ENCODE peak calls at places on chromosomes 4 and X, in ten cellular contexts. One of them, this sample, is unnamed.

GRCh38 chrX:23269923-23270322 is 64.7 kb upstream of the PTCHD1 start:
- DNase-seq in SK-N-SH: no peak
- DNase-seq in HepG2: no peak
- DNase-seq in transverse colon: no peak
- DNase-seq in stomach: no peak
- DNase-seq in upper lobe of left lung: no peak
- DNase-seq in prostate gland: no peak
- DNase-seq in HL-60: no peak
- DNase-seq in suprapubic skin: no peak
- DNase-seq in breast epithelium: no peak
- DNase-seq in this sample: no peak

GRCh38 chrX:20313889-20314288 is 47.2 kb upstream of the RPS6KA3 start:
- DNase-seq in suprapubic skin: no peak
- DNase-seq in HepG2: no peak
- DNase-seq in SK-N-SH: no peak
- DNase-seq in transverse colon: no peak
- DNase-seq in stomach: no peak
- DNase-seq in prostate gland: no peak
- DNase-seq in HL-60: peak; percentile 38
- DNase-seq in breast epithelium: no peak
- DNase-seq in upper lobe of left lung: no peak
- DNase-seq in this sample: no peak

GRCh38 chrX:102985182-102985581 is 48.1 kb downstream of the RAB40AL start:
- DNase-seq in breast epithelium: no peak
- DNase-seq in SK-N-SH: no peak
- DNase-seq in HepG2: no peak
- DNase-seq in HL-60: peak; percentile 83
- DNase-seq in prostate gland: no peak
- DNase-seq in upper lobe of left lung: no peak
- DNase-seq in stomach: no peak
- DNase-seq in transverse colon: no peak
- DNase-seq in suprapubic skin: no peak
- DNase-seq in this sample: no peak

GRCh38 chr4:87209696-87210095 is 10.7 kb downstream of the KLHL8 start:
- DNase-seq in suprapubic skin: no peak
- DNase-seq in breast epithelium: no peak
- DNase-seq in upper lobe of left lung: peak; percentile 85
- DNase-seq in HL-60: peak; percentile 75
- DNase-seq in HepG2: no peak
- DNase-seq in transverse colon: peak; percentile 35
- DNase-seq in stomach: peak; percentile 42
- DNase-seq in prostate gland: no peak
- DNase-seq in SK-N-SH: no peak
- DNase-seq in this sample: no peak

GRCh38 chr4:116529129-116529528 is 556.2 kb downstream of the TRAM1L1 start:
- DNase-seq in upper lobe of left lung: no peak
- DNase-seq in HL-60: no peak
- DNase-seq in SK-N-SH: no peak
- DNase-seq in HepG2: no peak
- DNase-seq in prostate gland: no peak
- DNase-seq in breast epithelium: no peak
- DNase-seq in stomach: no peak
- DNase-seq in suprapubic skin: no peak
- DNase-seq in transverse colon: no peak
- DNase-seq in this sample: no peak

GRCh38 chr4:113607147-113607720 is 154.3 kb downstream of the CAMK2D start:
- DNase-seq in breast epithelium: no peak
- DNase-seq in transverse colon: no peak
- DNase-seq in upper lobe of left lung: no peak
- DNase-seq in SK-N-SH: no peak
- DNase-seq in prostate gland: no peak
- DNase-seq in suprapubic skin: no peak
- DNase-seq in HepG2: no peak
- DNase-seq in HL-60: no peak
- DNase-seq in stomach: no peak
- DNase-seq in this sample: no peak

GRCh38 chrX:48083212-48083611 is 11.8 kb upstream of the ZNF630 start:
- DNase-seq in transverse colon: peak; percentile 40
- DNase-seq in HepG2: peak; percentile 6
- DNase-seq in prostate gland: peak; percentile 17
- DNase-seq in stomach: peak; percentile 41
- DNase-seq in suprapubic skin: no peak
- DNase-seq in breast epithelium: peak; percentile 27
- DNase-seq in HL-60: no peak
- DNase-seq in upper lobe of left lung: peak; percentile 37
- DNase-seq in SK-N-SH: peak; percentile 68
- DNase-seq in this sample: no peak

GRCh38 chr4:6695660-6696581 is 2.2 kb downstream of the S100P start:
- DNase-seq in HL-60: no peak
- DNase-seq in transverse colon: peak; percentile 71
- DNase-seq in HepG2: peak; percentile 96
- DNase-seq in stomach: peak; percentile 83
- DNase-seq in suprapubic skin: no peak
- DNase-seq in prostate gland: peak; percentile 90
- DNase-seq in breast epithelium: peak; percentile 62
- DNase-seq in upper lobe of left lung: no peak
- DNase-seq in SK-N-SH: peak; percentile 11
- DNase-seq in this sample: no peak

GRCh38 chr4:139144161-139144859 is 32.7 kb downstream of the ELF2 start:
- DNase-seq in upper lobe of left lung: peak; percentile 82
- DNase-seq in suprapubic skin: no peak
- DNase-seq in prostate gland: no peak
- DNase-seq in transverse colon: peak; percentile 36
- DNase-seq in breast epithelium: peak; percentile 33
- DNase-seq in HL-60: peak; percentile 34
- DNase-seq in HepG2: no peak
- DNase-seq in SK-N-SH: no peak
- DNase-seq in stomach: peak; percentile 57
- DNase-seq in this sample: no peak

GRCh38 chr4:94457692-94458106 is 6.0 kb downstream of the PDLIM5 start:
- DNase-seq in prostate gland: no peak
- DNase-seq in HepG2: no peak
- DNase-seq in transverse colon: no peak
- DNase-seq in HL-60: no peak
- DNase-seq in SK-N-SH: peak; percentile 12
- DNase-seq in upper lobe of left lung: no peak
- DNase-seq in breast epithelium: no peak
- DNase-seq in suprapubic skin: no peak
- DNase-seq in stomach: no peak
- DNase-seq in this sample: no peak

GRCh38 chrX:29687687-29688086 is 527.7 kb upstream of the MAGEB2 start:
- DNase-seq in stomach: no peak
- DNase-seq in HL-60: no peak
- DNase-seq in suprapubic skin: no peak
- DNase-seq in transverse colon: no peak
- DNase-seq in SK-N-SH: no peak
- DNase-seq in upper lobe of left lung: no peak
- DNase-seq in HepG2: no peak
- DNase-seq in prostate gland: no peak
- DNase-seq in breast epithelium: no peak
- DNase-seq in this sample: no peak

GRCh38 chr4:108920688-108921087 is 157.8 kb upstream of the ETNPPL start:
- DNase-seq in upper lobe of left lung: no peak
- DNase-seq in breast epithelium: no peak
- DNase-seq in suprapubic skin: no peak
- DNase-seq in transverse colon: no peak
- DNase-seq in SK-N-SH: no peak
- DNase-seq in HepG2: no peak
- DNase-seq in stomach: no peak
- DNase-seq in HL-60: no peak
- DNase-seq in prostate gland: no peak
- DNase-seq in this sample: no peak

GRCh38 chr4:1234811-1235292 is 14.1 kb downstream of the CTBP1 start:
- DNase-seq in transverse colon: no peak
- DNase-seq in breast epithelium: no peak
- DNase-seq in HL-60: no peak
- DNase-seq in upper lobe of left lung: no peak
- DNase-seq in prostate gland: no peak
- DNase-seq in HepG2: no peak
- DNase-seq in SK-N-SH: no peak
- DNase-seq in stomach: no peak
- DNase-seq in suprapubic skin: peak; percentile 64
- DNase-seq in this sample: no peak

GRCh38 chrX:120015145-120016067 is 62.1 kb downstream of the RHOXF2B start:
- DNase-seq in SK-N-SH: no peak
- DNase-seq in HL-60: no peak
- DNase-seq in HepG2: no peak
- DNase-seq in upper lobe of left lung: peak; percentile 35
- DNase-seq in prostate gland: no peak
- DNase-seq in transverse colon: no peak
- DNase-seq in breast epithelium: no peak
- DNase-seq in suprapubic skin: no peak
- DNase-seq in stomach: no peak
- DNase-seq in this sample: no peak

GRCh38 chr4:39635023-39635422 is 3.6 kb downstream of the SMIM14 start:
- DNase-seq in suprapubic skin: no peak
- DNase-seq in upper lobe of left lung: peak; percentile 84
- DNase-seq in HepG2: no peak
- DNase-seq in stomach: peak; percentile 79
- DNase-seq in SK-N-SH: no peak
- DNase-seq in HL-60: no peak
- DNase-seq in transverse colon: peak; percentile 52
- DNase-seq in prostate gland: peak; percentile 81
- DNase-seq in breast epithelium: peak; percentile 41
- DNase-seq in this sample: no peak

GRCh38 chr4:63619771-63620170 is 789.5 kb downstream of the TECRL start:
- DNase-seq in HepG2: no peak
- DNase-seq in prostate gland: no peak
- DNase-seq in breast epithelium: no peak
- DNase-seq in SK-N-SH: no peak
- DNase-seq in transverse colon: no peak
- DNase-seq in HL-60: no peak
- DNase-seq in suprapubic skin: no peak
- DNase-seq in stomach: no peak
- DNase-seq in upper lobe of left lung: no peak
- DNase-seq in this sample: no peak

GRCh38 chr4:140049924-140050681 is 103.9 kb downstream of the MAML3 start:
- DNase-seq in HL-60: no peak
- DNase-seq in suprapubic skin: no peak
- DNase-seq in HepG2: no peak
- DNase-seq in breast epithelium: no peak
- DNase-seq in prostate gland: no peak
- DNase-seq in stomach: no peak
- DNase-seq in upper lobe of left lung: no peak
- DNase-seq in transverse colon: no peak
- DNase-seq in SK-N-SH: peak; percentile 61
- DNase-seq in this sample: no peak

GRCh38 chr4:186630128-186630527 is 74.8 kb upstream of the MTNR1A start:
- DNase-seq in breast epithelium: no peak
- DNase-seq in HepG2: no peak
- DNase-seq in prostate gland: no peak
- DNase-seq in suprapubic skin: no peak
- DNase-seq in SK-N-SH: no peak
- DNase-seq in upper lobe of left lung: no peak
- DNase-seq in HL-60: no peak
- DNase-seq in transverse colon: no peak
- DNase-seq in stomach: no peak
- DNase-seq in this sample: no peak

GRCh38 chr4:186633844-186634243 is 78.5 kb upstream of the MTNR1A start:
- DNase-seq in suprapubic skin: no peak
- DNase-seq in HL-60: no peak
- DNase-seq in upper lobe of left lung: no peak
- DNase-seq in transverse colon: no peak
- DNase-seq in HepG2: no peak
- DNase-seq in stomach: no peak
- DNase-seq in breast epithelium: no peak
- DNase-seq in SK-N-SH: no peak
- DNase-seq in prostate gland: no peak
- DNase-seq in this sample: no peak

GRCh38 chr4:186634591-186635128 is 79.3 kb upstream of the MTNR1A start:
- DNase-seq in prostate gland: no peak
- DNase-seq in stomach: no peak
- DNase-seq in breast epithelium: no peak
- DNase-seq in HL-60: no peak
- DNase-seq in transverse colon: no peak
- DNase-seq in HepG2: no peak
- DNase-seq in upper lobe of left lung: no peak
- DNase-seq in SK-N-SH: no peak
- DNase-seq in suprapubic skin: no peak
- DNase-seq in this sample: no peak
- TF ChIP-seq POLR2AphosphoS5 in prostate gland: no peak
- TF ChIP-seq POLR2AphosphoS5 in stomach: no peak
- TF ChIP-seq POLR2AphosphoS5 in breast epithelium: no peak
- TF ChIP-seq POLR2AphosphoS5 in HL-60: no peak
- TF ChIP-seq POLR2AphosphoS5 in transverse colon: no peak
- TF ChIP-seq POLR2AphosphoS5 in HepG2: no peak
- TF ChIP-seq POLR2AphosphoS5 in upper lobe of left lung: no peak
- TF ChIP-seq POLR2AphosphoS5 in SK-N-SH: no peak
- TF ChIP-seq POLR2AphosphoS5 in suprapubic skin: no peak
- TF ChIP-seq POLR2AphosphoS5 in this sample: no peak

GRCh38 chrX:56068274-56068758 is 163.8 kb upstream of the KLF8 start:
- DNase-seq in breast epithelium: no peak
- DNase-seq in HL-60: no peak
- DNase-seq in SK-N-SH: no peak
- DNase-seq in upper lobe of left lung: no peak
- DNase-seq in transverse colon: no peak
- DNase-seq in prostate gland: no peak
- DNase-seq in suprapubic skin: no peak
- DNase-seq in stomach: no peak
- DNase-seq in HepG2: no peak
- DNase-seq in this sample: no peak
- TF ChIP-seq POLR2AphosphoS5 in breast epithelium: no peak
- TF ChIP-seq POLR2AphosphoS5 in HL-60: no peak
- TF ChIP-seq POLR2AphosphoS5 in SK-N-SH: no peak
- TF ChIP-seq POLR2AphosphoS5 in upper lobe of left lung: no peak
- TF ChIP-seq POLR2AphosphoS5 in transverse colon: no peak
- TF ChIP-seq POLR2AphosphoS5 in prostate gland: no peak
- TF ChIP-seq POLR2AphosphoS5 in suprapubic skin: no peak
- TF ChIP-seq POLR2AphosphoS5 in stomach: no peak
- TF ChIP-seq POLR2AphosphoS5 in HepG2: no peak
- TF ChIP-seq POLR2AphosphoS5 in this sample: no peak

DNA sequence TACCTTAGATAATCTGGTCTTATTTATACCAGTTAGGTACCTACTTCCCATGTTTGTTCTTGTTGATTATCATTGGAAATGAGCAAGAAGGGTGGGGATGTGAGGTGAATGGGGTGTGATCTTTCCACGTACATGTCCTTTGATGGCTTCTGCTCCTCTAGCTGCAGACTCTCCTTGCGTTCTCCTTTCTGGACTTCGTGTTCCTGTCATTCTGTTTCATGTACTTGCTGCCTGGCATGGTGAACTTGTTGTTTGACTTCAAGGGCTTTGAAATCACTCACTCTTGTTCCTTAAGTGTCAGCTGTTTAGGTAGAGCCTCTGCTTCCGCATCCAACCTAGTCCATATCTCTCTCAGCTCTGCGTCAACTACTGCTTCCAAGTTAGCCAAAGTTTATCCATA is 42.7 kb downstream of the FHL1 start:
- DNase-seq in HepG2: no peak
- DNase-seq in transverse colon: no peak
- DNase-seq in breast epithelium: no peak
- DNase-seq in suprapubic skin: no peak
- DNase-seq in SK-N-SH: no peak
- DNase-seq in stomach: no peak
- DNase-seq in prostate gland: no peak
- DNase-seq in HL-60: no peak
- DNase-seq in upper lobe of left lung: no peak
- DNase-seq in this sample: no peak
- TF ChIP-seq POLR2AphosphoS5 in HepG2: no peak
- TF ChIP-seq POLR2AphosphoS5 in transverse colon: no peak
- TF ChIP-seq POLR2AphosphoS5 in breast epithelium: no peak
- TF ChIP-seq POLR2AphosphoS5 in suprapubic skin: no peak
- TF ChIP-seq POLR2AphosphoS5 in SK-N-SH: no peak
- TF ChIP-seq POLR2AphosphoS5 in stomach: no peak
- TF ChIP-seq POLR2AphosphoS5 in prostate gland: no peak
- TF ChIP-seq POLR2AphosphoS5 in HL-60: no peak
- TF ChIP-seq POLR2AphosphoS5 in upper lobe of left lung: no peak
- TF ChIP-seq POLR2AphosphoS5 in this sample: no peak

GRCh38 chr4:2923678-2924173 is 39.5 kb downstream of the NOP14 start:
- DNase-seq in SK-N-SH: no peak
- DNase-seq in upper lobe of left lung: no peak
- DNase-seq in HL-60: no peak
- DNase-seq in suprapubic skin: peak; percentile 77
- DNase-seq in stomach: peak; percentile 26
- DNase-seq in breast epithelium: no peak
- DNase-seq in prostate gland: no peak
- DNase-seq in HepG2: no peak
- DNase-seq in transverse colon: no peak
- DNase-seq in this sample: no peak
- TF ChIP-seq POLR2AphosphoS5 in SK-N-SH: no peak
- TF ChIP-seq POLR2AphosphoS5 in upper lobe of left lung: no peak
- TF ChIP-seq POLR2AphosphoS5 in HL-60: no peak
- TF ChIP-seq POLR2AphosphoS5 in suprapubic skin: no peak
- TF ChIP-seq POLR2AphosphoS5 in stomach: no peak
- TF ChIP-seq POLR2AphosphoS5 in breast epithelium: no peak
- TF ChIP-seq POLR2AphosphoS5 in prostate gland: no peak
- TF ChIP-seq POLR2AphosphoS5 in HepG2: no peak
- TF ChIP-seq POLR2AphosphoS5 in transverse colon: no peak
- TF ChIP-seq POLR2AphosphoS5 in this sample: no peak